ENCODE peak calls at places on chromosomes 3 and 15, in eight cellular contexts. U is ecto neural progenitor cell; P is activated T-helper 9 cell treated with anti-CD3 and anti-CD28 coated beads, Interleukin-2, amount 50 U/mL, for 16 hours; V is AG10803; J is T-cell; B is nephron progenitor cell; K is ureter; M is right cardiac atrium. F is an unnamed sample.

GRCh38 chr3:16551342-16551976 is 38.0 kb upstream of the RFTN1 start:
- DNase-seq in U (no peak), P (no peak), V (no peak), J (no peak), B (no peak), K (no peak), M (no peak), F (no peak)

GRCh38 chr3:135565481-135565880 is 400.0 kb upstream of the PPP2R3A start:
- DNase-seq in U (no peak), P (no peak), V (peak; percentile 75), J (no peak), B (no peak), K (no peak), M (no peak), F (no peak)

GRCh38 chr3:169260296-169260695 is 403.2 kb downstream of the MECOM start:
- DNase-seq in U (no peak), P (no peak), V (peak; percentile 15), J (no peak), B (no peak), K (no peak), M (no peak), F (no peak)

GRCh38 chr3:133237380-133237779 is 162.5 kb upstream of the BFSP2 start:
- DNase-seq in U (no peak), P (no peak), V (no peak), J (no peak), B (no peak), K (no peak), M (no peak), F (no peak)

GRCh38 chr3:143183668-143183970 is 64.0 kb downstream of the CHST2 start:
- DNase-seq in U (no peak), P (no peak), V (no peak), J (no peak), B (no peak), K (no peak), M (no peak), F (no peak)

GRCh38 chr15:52379395-52380111 is 83.9 kb upstream of the MYO5C start:
- DNase-seq in U (no peak), P (no peak), V (no peak), J (no peak), B (no peak), K (no peak), M (no peak), F (no peak)

GRCh38 chr15:72034859-72035650 is 82.9 kb downstream of the MYO9A start:
- DNase-seq in U (no peak), P (no peak), V (no peak), J (no peak), B (no peak), K (no peak), M (no peak), F (no peak)

GRCh38 chr15:99845009-99845408 is 111.8 kb upstream of the LYSMD4 start:
- DNase-seq in U (no peak), P (no peak), V (peak; percentile 0), J (no peak), B (no peak), K (no peak), M (no peak), F (no peak)

GRCh38 chr3:14241716-14242115 is 63.1 kb downstream of the LSM3 start:
- DNase-seq in U (no peak), P (no peak), V (no peak), J (no peak), B (no peak), K (no peak), M (no peak), F (no peak)

GRCh38 chr15:91099616-91100560 is at the start of gene SV2B:
- DNase-seq in U (peak; percentile 75), P (peak; percentile 8), V (peak; percentile 12), J (peak; percentile 20), B (peak; percentile 72), K (no peak), M (peak; percentile 70), F (peak; percentile 6)

GRCh38 chr15:31489801-31490646 is 163.4 kb downstream of the KLF13 start:
- DNase-seq in U (peak; percentile 66), P (no peak), V (peak; percentile 63), J (no peak), B (peak; percentile 50), K (peak; percentile 59), M (no peak), F (peak; percentile 62)

GRCh38 chr3:164640586-164640985 is 437.7 kb downstream of the SI start:
- DNase-seq in U (no peak), P (no peak), V (peak; percentile 20), J (no peak), B (no peak), K (no peak), M (no peak), F (no peak)

GRCh38 chr3:169868369-169868768 is 1.4 kb downstream of the LRRC31 start:
- DNase-seq in U (no peak), P (no peak), V (no peak), J (no peak), B (no peak), K (no peak), M (no peak), F (no peak)

GRCh38 chr15:65870889-65871533 is 1.7 kb downstream of the RAB11A start:
- DNase-seq in U (no peak), P (no peak), V (peak; percentile 55), J (no peak), B (no peak), K (no peak), M (no peak), F (no peak)

GRCh38 chr15:42024303-42024702 is 3.5 kb upstream of the PLA2G4E start:
- DNase-seq in U (no peak), P (no peak), V (no peak), J (no peak), B (no peak), K (no peak), M (no peak), F (no peak)

GRCh38 chr3:126937533-126938432 is 45.1 kb upstream of the PLXNA1 start:
- DNase-seq in U (no peak), P (no peak), V (no peak), J (no peak), B (no peak), K (no peak), M (no peak), F (no peak)

GRCh38 chr15:49715213-49715612 is 94.4 kb downstream of the DTWD1 start:
- DNase-seq in U (no peak), P (no peak), V (no peak), J (no peak), B (no peak), K (no peak), M (no peak), F (no peak)

GRCh38 chr3:13584901-13585300 is 36.0 kb downstream of the FBLN2 start:
- DNase-seq in U (no peak), P (no peak), V (no peak), J (no peak), B (no peak), K (no peak), M (no peak), F (no peak)

GRCh38 chr15:100284701-100285100 is 57.1 kb downstream of the ADAMTS17 start:
- DNase-seq in U (no peak), P (no peak), V (no peak), J (no peak), B (peak; percentile 17), K (no peak), M (peak; percentile 82), F (no peak)

GRCh38 chr3:33831053-33831452 is 32.6 kb downstream of the PDCD6IP start:
- DNase-seq in U (no peak), P (no peak), V (peak; percentile 15), J (no peak), B (no peak), K (no peak), M (no peak), F (no peak)

GRCh38 chr3:37319784-37320183 is 145.4 kb upstream of the LRRFIP2 start:
- DNase-seq in U (no peak), P (no peak), V (no peak), J (no peak), B (no peak), K (no peak), M (no peak), F (no peak)

GRCh38 chr15:58535894-58536293 is 104.1 kb downstream of the LIPC start:
- DNase-seq in U (no peak), P (no peak), V (no peak), J (no peak), B (no peak), K (no peak), M (no peak), F (no peak)

GRCh38 chr3:105608623-105609022 is 241.9 kb downstream of the ALCAM start:
- DNase-seq in U (no peak), P (no peak), V (peak; percentile 12), J (no peak), B (no peak), K (no peak), M (peak; percentile 54), F (no peak)

GRCh38 chr3:133469140-133469731 is 69.4 kb downstream of the BFSP2 start:
- DNase-seq in U (no peak), P (no peak), V (no peak), J (no peak), B (no peak), K (no peak), M (peak; percentile 75), F (no peak)

GRCh38 chr3:4302747-4303146 is 422 bp upstream of the SETMAR start:
- DNase-seq in U (no peak), P (no peak), V (no peak), J (no peak), B (no peak), K (no peak), M (peak; percentile 48), F (no peak)

GRCh38 chr3:124887177-124887995 is at the start of gene ITGB5:
- DNase-seq in U (peak; percentile 86), P (peak; percentile 10), V (peak; percentile 86), J (peak; percentile 1), B (peak; percentile 89), K (peak; percentile 73), M (peak; percentile 94), F (peak; percentile 14)

GRCh38 chr3:190097617-190098016 is 23.1 kb downstream of the P3H2 start:
- DNase-seq in U (no peak), P (no peak), V (no peak), J (no peak), B (peak; percentile 46), K (no peak), M (no peak), F (no peak)

GRCh38 chr15:39270976-39271375 is 309.9 kb upstream of the THBS1 start:
- DNase-seq in U (no peak), P (no peak), V (peak; percentile 99), J (no peak), B (no peak), K (no peak), M (no peak), F (no peak)

GRCh38 chr3:24156466-24156865 is 211.4 kb downstream of the NR1D2 start:
- DNase-seq in U (no peak), P (no peak), V (peak; percentile 84), J (no peak), B (no peak), K (no peak), M (no peak), F (no peak)

GRCh38 chr3:100335137-100335833 is 728 bp downstream of the NIT2 start:
- DNase-seq in U (no peak), P (no peak), V (no peak), J (peak; percentile 6), B (peak; percentile 4), K (no peak), M (no peak), F (peak; percentile 12)

GRCh38 chr15:82936966-82937647 is 15.4 kb downstream of the HOMER2 start:
- DNase-seq in U (no peak), P (no peak), V (peak; percentile 73), J (no peak), B (no peak), K (no peak), M (no peak), F (no peak)

GRCh38 chr3:194775266-194775665 is 89.6 kb downstream of the FAM43A start:
- DNase-seq in U (peak; percentile 27), P (no peak), V (no peak), J (no peak), B (no peak), K (no peak), M (no peak), F (no peak)

GRCh38 chr3:71495708-71496472 is 87.6 kb downstream of the FOXP1 start:
- DNase-seq in U (no peak), P (no peak), V (peak; percentile 87), J (no peak), B (no peak), K (no peak), M (no peak), F (peak; percentile 45)

GRCh38 chr3:141735176-141735575 is 2.9 kb upstream of the RNF7 start:
- DNase-seq in U (no peak), P (no peak), V (no peak), J (no peak), B (no peak), K (no peak), M (no peak), F (no peak)

F was measured in immature natural killer cell.